ENCODE peak calls at places on chromosome 20, in nine cellular contexts. One of them, this sample, is unnamed.

GRCh38 chr20:16444056-16444777 is 129.0 kb downstream of the KIF16B start:
- DNase-seq in suprapubic skin: no peak
- DNase-seq in uterus: no peak
- DNase-seq in heart left ventricle: peak
- DNase-seq in lower leg skin: no peak
- DNase-seq in body of pancreas: no peak
- DNase-seq in sigmoid colon: no peak
- DNase-seq in ovary: no peak
- DNase-seq in vagina: no peak
- DNase-seq in this sample: no peak

GRCh38 chr20:23049201-23049932 is at the start of gene THBD:
- DNase-seq in suprapubic skin: peak
- DNase-seq in uterus: peak
- DNase-seq in heart left ventricle: peak
- DNase-seq in lower leg skin: peak
- DNase-seq in body of pancreas: peak
- DNase-seq in sigmoid colon: peak
- DNase-seq in ovary: peak
- DNase-seq in vagina: no peak
- DNase-seq in this sample: peak

GRCh38 chr20:4713401-4713800 is 8.3 kb upstream of the PRND start:
- DNase-seq in suprapubic skin: no peak
- DNase-seq in uterus: no peak
- DNase-seq in heart left ventricle: no peak
- DNase-seq in lower leg skin: no peak
- DNase-seq in body of pancreas: no peak
- DNase-seq in sigmoid colon: no peak
- DNase-seq in ovary: no peak
- DNase-seq in vagina: peak
- DNase-seq in this sample: no peak

GRCh38 chr20:45157977-45158376 is 16.7 kb upstream of the PI3 start:
- DNase-seq in suprapubic skin: no peak
- DNase-seq in uterus: no peak
- DNase-seq in heart left ventricle: no peak
- DNase-seq in lower leg skin: no peak
- DNase-seq in body of pancreas: no peak
- DNase-seq in sigmoid colon: no peak
- DNase-seq in ovary: no peak
- DNase-seq in vagina: no peak
- DNase-seq in this sample: no peak

GRCh38 chr20:50320910-50321796 is 130.5 kb downstream of the CEBPB start:
- DNase-seq in suprapubic skin: peak
- DNase-seq in uterus: peak
- DNase-seq in heart left ventricle: peak
- DNase-seq in lower leg skin: peak
- DNase-seq in body of pancreas: peak
- DNase-seq in sigmoid colon: peak
- DNase-seq in ovary: peak
- DNase-seq in vagina: no peak
- DNase-seq in this sample: peak

GRCh38 chr20:61299613-61300012 is 47.6 kb downstream of the CDH4 start:
- DNase-seq in suprapubic skin: no peak
- DNase-seq in uterus: no peak
- DNase-seq in heart left ventricle: no peak
- DNase-seq in lower leg skin: no peak
- DNase-seq in body of pancreas: no peak
- DNase-seq in sigmoid colon: no peak
- DNase-seq in ovary: no peak
- DNase-seq in vagina: no peak
- DNase-seq in this sample: no peak

GRCh38 chr20:1952737-1953530 is 40.9 kb downstream of the PDYN start:
- DNase-seq in suprapubic skin: no peak
- DNase-seq in uterus: no peak
- DNase-seq in heart left ventricle: no peak
- DNase-seq in lower leg skin: no peak
- DNase-seq in body of pancreas: no peak
- DNase-seq in sigmoid colon: peak
- DNase-seq in ovary: no peak
- DNase-seq in vagina: no peak
- DNase-seq in this sample: no peak

GRCh38 chr20:43726811-43727338 is at the start of gene GTSF1L:
- DNase-seq in suprapubic skin: no peak
- DNase-seq in uterus: no peak
- DNase-seq in heart left ventricle: peak
- DNase-seq in lower leg skin: no peak
- DNase-seq in body of pancreas: no peak
- DNase-seq in sigmoid colon: no peak
- DNase-seq in ovary: no peak
- DNase-seq in vagina: no peak
- DNase-seq in this sample: no peak

DNA sequence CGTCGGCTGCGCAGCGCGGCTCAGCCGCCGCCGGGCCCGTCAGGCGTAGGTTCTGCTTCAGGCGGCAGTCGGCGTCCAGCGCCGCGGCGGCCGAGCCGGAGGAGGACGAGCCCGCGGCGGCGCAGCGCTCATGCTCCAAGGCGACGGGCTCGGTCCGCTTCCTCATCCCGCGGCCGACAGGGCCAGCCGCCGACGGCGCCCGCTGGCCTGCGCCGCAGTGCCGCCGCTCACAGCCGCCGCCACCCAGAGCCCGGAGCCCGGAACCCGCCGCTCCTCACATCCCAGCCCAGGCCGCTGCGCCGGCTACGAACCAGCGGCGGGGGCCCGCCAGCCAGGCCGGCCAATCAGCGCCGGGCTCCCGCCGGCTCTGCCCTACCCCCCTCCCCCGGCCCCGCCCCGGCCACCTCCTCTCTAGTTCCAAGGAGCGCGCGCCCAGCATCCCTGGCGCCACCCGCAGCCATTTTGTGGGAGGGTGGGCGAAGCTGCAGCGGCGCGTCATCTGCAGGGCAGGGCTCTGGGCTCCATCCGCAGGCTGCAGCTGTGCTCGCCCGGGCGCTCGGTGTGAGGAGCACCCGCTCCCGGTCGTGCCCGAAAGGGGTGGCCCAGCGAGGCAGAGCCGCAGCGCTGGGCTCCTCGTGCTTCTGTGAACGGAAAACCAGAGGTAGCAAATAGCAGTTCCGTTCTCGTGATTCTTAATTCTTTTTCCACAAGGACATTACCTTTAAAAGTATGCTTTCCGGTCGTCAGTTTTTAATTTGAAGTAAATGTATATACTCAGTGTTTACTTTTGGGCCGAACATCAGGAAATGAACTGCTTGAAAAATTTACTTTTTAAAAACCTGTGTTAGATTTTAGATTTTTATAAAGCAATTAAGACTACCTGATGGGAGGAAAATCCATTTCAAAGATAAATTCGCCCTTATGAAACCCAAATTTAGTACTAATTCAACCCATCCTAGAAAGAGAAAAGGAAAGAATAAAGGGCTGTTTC is at the start of gene ABHD12:
- DNase-seq in suprapubic skin: peak
- DNase-seq in uterus: peak
- DNase-seq in heart left ventricle: peak
- DNase-seq in lower leg skin: peak
- DNase-seq in body of pancreas: peak
- DNase-seq in sigmoid colon: peak
- DNase-seq in ovary: peak
- DNase-seq in vagina: no peak
- DNase-seq in this sample: peak
- TF ChIP-seq POLR2A in suprapubic skin: peak
- TF ChIP-seq POLR2A in uterus: peak
- TF ChIP-seq POLR2A in heart left ventricle: peak
- TF ChIP-seq POLR2A in lower leg skin: no peak
- TF ChIP-seq POLR2A in body of pancreas: peak
- TF ChIP-seq POLR2A in sigmoid colon: peak
- TF ChIP-seq POLR2A in ovary: peak
- TF ChIP-seq POLR2A in vagina: no peak
- TF ChIP-seq POLR2A in this sample: peak

GRCh38 chr20:58390659-58391035 is 1.6 kb downstream of the VAPB start:
- DNase-seq in suprapubic skin: no peak
- DNase-seq in uterus: no peak
- DNase-seq in heart left ventricle: no peak
- DNase-seq in lower leg skin: no peak
- DNase-seq in body of pancreas: no peak
- DNase-seq in sigmoid colon: no peak
- DNase-seq in ovary: no peak
- DNase-seq in vagina: no peak
- DNase-seq in this sample: no peak

GRCh38 chr20:58389324-58389967 is 417 bp downstream of the VAPB start:
- DNase-seq in suprapubic skin: no peak
- DNase-seq in uterus: no peak
- DNase-seq in heart left ventricle: peak
- DNase-seq in lower leg skin: no peak
- DNase-seq in body of pancreas: peak
- DNase-seq in sigmoid colon: peak
- DNase-seq in ovary: no peak
- DNase-seq in vagina: no peak
- DNase-seq in this sample: peak

GRCh38 chr20:58388028-58388601 is 914 bp upstream of the VAPB start:
- DNase-seq in suprapubic skin: no peak
- DNase-seq in uterus: no peak
- DNase-seq in heart left ventricle: no peak
- DNase-seq in lower leg skin: no peak
- DNase-seq in body of pancreas: no peak
- DNase-seq in sigmoid colon: no peak
- DNase-seq in ovary: no peak
- DNase-seq in vagina: no peak
- DNase-seq in this sample: no peak

GRCh38 chr20:58389968-58390658 is 1.1 kb downstream of the VAPB start:
- DNase-seq in suprapubic skin: no peak
- DNase-seq in uterus: no peak
- DNase-seq in heart left ventricle: no peak
- DNase-seq in lower leg skin: no peak
- DNase-seq in body of pancreas: no peak
- DNase-seq in sigmoid colon: no peak
- DNase-seq in ovary: no peak
- DNase-seq in vagina: no peak
- DNase-seq in this sample: peak

GRCh38 chr20:58388882-58389323 is at the start of gene VAPB:
- DNase-seq in suprapubic skin: peak
- DNase-seq in uterus: peak
- DNase-seq in heart left ventricle: peak
- DNase-seq in lower leg skin: peak
- DNase-seq in body of pancreas: peak
- DNase-seq in sigmoid colon: peak
- DNase-seq in ovary: peak
- DNase-seq in vagina: no peak
- DNase-seq in this sample: peak
- TF ChIP-seq POLR2A in suprapubic skin: no peak
- TF ChIP-seq POLR2A in uterus: peak
- TF ChIP-seq POLR2A in heart left ventricle: no peak
- TF ChIP-seq POLR2A in lower leg skin: no peak
- TF ChIP-seq POLR2A in body of pancreas: peak
- TF ChIP-seq POLR2A in sigmoid colon: no peak
- TF ChIP-seq POLR2A in ovary: peak
- TF ChIP-seq POLR2A in vagina: no peak
- TF ChIP-seq POLR2A in this sample: no peak

DNA sequence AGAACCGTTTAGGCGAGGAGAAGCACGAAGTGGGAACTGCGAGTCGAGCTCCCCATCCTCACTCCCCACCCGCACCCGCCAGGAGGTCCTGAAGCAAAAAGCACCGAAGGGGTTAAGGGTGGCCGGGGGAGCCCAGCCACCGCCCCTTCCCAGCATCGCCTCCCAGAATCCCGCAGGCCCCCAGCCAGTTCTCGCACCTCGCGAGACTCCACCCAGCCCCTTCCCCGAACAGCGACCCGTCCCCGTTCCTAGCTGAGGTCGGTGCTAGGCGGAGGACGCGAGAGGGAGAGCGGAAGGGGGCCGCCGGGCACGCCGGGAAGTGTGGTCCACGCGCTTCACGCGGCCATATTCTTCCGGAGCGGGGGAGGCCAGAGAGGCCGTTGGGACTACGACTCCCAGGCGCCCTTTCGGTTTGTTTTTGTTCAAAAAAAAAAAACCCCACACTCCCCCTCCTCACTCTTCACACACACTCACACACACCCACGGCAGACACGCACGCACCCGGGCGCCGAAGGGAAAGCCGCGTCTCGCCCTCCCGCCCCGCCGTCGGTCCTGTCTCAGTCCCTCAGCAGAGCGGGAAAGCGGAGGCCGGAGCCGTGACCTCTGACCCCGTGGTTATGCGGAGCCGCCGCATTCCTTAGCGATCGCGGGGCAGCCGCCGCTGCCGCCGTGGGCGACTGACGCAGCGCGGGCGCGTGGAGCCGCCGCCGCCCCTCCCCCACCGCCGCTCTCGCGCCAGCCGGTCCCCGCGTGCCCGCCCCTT is at the start of gene ASXL1:
- DNase-seq in suprapubic skin: peak
- DNase-seq in uterus: peak
- DNase-seq in heart left ventricle: peak
- DNase-seq in lower leg skin: peak
- DNase-seq in body of pancreas: peak
- DNase-seq in sigmoid colon: peak
- DNase-seq in ovary: peak
- DNase-seq in vagina: no peak
- DNase-seq in this sample: peak
- TF ChIP-seq POLR2A in suprapubic skin: no peak
- TF ChIP-seq POLR2A in uterus: peak
- TF ChIP-seq POLR2A in heart left ventricle: no peak
- TF ChIP-seq POLR2A in lower leg skin: no peak
- TF ChIP-seq POLR2A in body of pancreas: peak
- TF ChIP-seq POLR2A in sigmoid colon: peak
- TF ChIP-seq POLR2A in ovary: peak
- TF ChIP-seq POLR2A in vagina: no peak
- TF ChIP-seq POLR2A in this sample: peak

GRCh38 chr20:62952373-62953166 is at the start of gene SLC17A9:
- DNase-seq in suprapubic skin: peak
- DNase-seq in uterus: peak
- DNase-seq in heart left ventricle: peak
- DNase-seq in lower leg skin: peak
- DNase-seq in body of pancreas: peak
- DNase-seq in sigmoid colon: peak
- DNase-seq in ovary: peak
- DNase-seq in vagina: no peak
- DNase-seq in this sample: peak
- TF ChIP-seq POLR2A in suprapubic skin: no peak
- TF ChIP-seq POLR2A in uterus: no peak
- TF ChIP-seq POLR2A in heart left ventricle: no peak
- TF ChIP-seq POLR2A in lower leg skin: no peak
- TF ChIP-seq POLR2A in body of pancreas: no peak
- TF ChIP-seq POLR2A in sigmoid colon: peak
- TF ChIP-seq POLR2A in ovary: no peak
- TF ChIP-seq POLR2A in vagina: no peak
- TF ChIP-seq POLR2A in this sample: peak

DNA sequence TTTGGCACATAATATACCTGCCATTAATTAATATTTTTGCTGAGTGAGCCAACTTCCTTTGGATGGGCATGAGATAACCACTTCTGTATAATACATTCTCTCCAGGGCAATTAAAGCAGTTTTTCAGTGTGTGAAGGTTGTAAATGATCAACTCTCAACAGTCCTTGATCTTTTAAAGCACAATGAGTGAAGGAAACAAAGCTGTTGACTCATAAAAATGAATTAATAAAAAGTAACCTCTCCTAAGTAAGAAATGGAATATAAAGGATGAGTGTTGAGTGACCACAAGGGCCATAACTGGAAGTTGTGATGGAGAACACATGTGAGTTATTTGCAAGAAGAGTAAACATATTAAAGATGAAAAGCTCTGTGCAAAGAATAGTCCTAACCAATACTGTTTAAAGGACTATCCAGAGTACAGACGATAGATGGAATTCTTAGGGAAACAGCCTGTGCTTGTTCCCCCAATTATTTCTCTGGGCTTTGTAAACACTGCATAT is 446.2 kb downstream of the PLCB1 start:
- DNase-seq in suprapubic skin: no peak
- DNase-seq in uterus: no peak
- DNase-seq in heart left ventricle: no peak
- DNase-seq in lower leg skin: no peak
- DNase-seq in body of pancreas: no peak
- DNase-seq in sigmoid colon: no peak
- DNase-seq in ovary: no peak
- DNase-seq in vagina: no peak
- DNase-seq in this sample: no peak
- TF ChIP-seq POLR2A in suprapubic skin: no peak
- TF ChIP-seq POLR2A in uterus: no peak
- TF ChIP-seq POLR2A in heart left ventricle: no peak
- TF ChIP-seq POLR2A in lower leg skin: no peak
- TF ChIP-seq POLR2A in body of pancreas: no peak
- TF ChIP-seq POLR2A in sigmoid colon: no peak
- TF ChIP-seq POLR2A in ovary: no peak
- TF ChIP-seq POLR2A in vagina: no peak
- TF ChIP-seq POLR2A in this sample: no peak

This sample was measured in erythroblast.